ENCODE peak calls at places on chromosomes 12 and 14, in eight cellular contexts. T is thyroid gland; E is CD8-positive, alpha-beta memory T cell; K is skeletal muscle cell; Z is prostate gland; S is Karpas-422; P is choroid plexus epithelial cell; F is dorsolateral prefrontal cortex. C is an unnamed sample.
A peak's percentile ranks its signal among the peaks of the same experiment; 100 is the strongest.

GRCh38 chr14:97873291-97873690 is 1076.1 kb downstream of the VRK1 start:
- DNase-seq in Z (no peak), E (no peak), P (no peak), S (no peak), K (no peak), T (no peak), F (no peak), C (no peak)

GRCh38 chr12:6463858-6464257 is 6.6 kb downstream of the VAMP1 start:
- DNase-seq in T (no peak), F (no peak), S (peak; percentile 45), K (no peak), E (no peak), Z (no peak), P (no peak), C (no peak)

GRCh38 chr14:64663174-64663573 is 41.0 kb upstream of the PLEKHG3 start:
- DNase-seq in T (no peak), F (no peak), E (no peak), P (no peak), K (no peak), S (no peak), Z (no peak), C (no peak)

GRCh38 chr14:64704145-64704742 is at the start of gene PLEKHG3:
- DNase-seq in Z (peak; percentile 78), T (peak; percentile 92), E (no peak), S (no peak), P (peak; percentile 67), K (peak; percentile 45), F (peak; percentile 70), C (peak; percentile 94)

GRCh38 chr12:72053604-72054003 is 115.0 kb downstream of the TPH2 start:
- DNase-seq in T (no peak), P (no peak), K (no peak), F (no peak), E (no peak), S (no peak), Z (no peak), C (no peak)

GRCh38 chr12:122995503-122996187 is 15.2 kb downstream of the ARL6IP4 start:
- DNase-seq in Z (no peak), E (no peak), K (no peak), S (no peak), T (peak; percentile 47), F (no peak), P (no peak), C (no peak)

GRCh38 chr12:10278104-10278503 is 29.6 kb upstream of the KLRD1 start:
- DNase-seq in K (no peak), T (no peak), F (no peak), S (no peak), Z (no peak), E (no peak), P (no peak), C (no peak)

GRCh38 chr14:69183735-69184134 is 7.6 kb upstream of the EXD2 start:
- DNase-seq in F (no peak), P (peak; percentile 67), K (no peak), T (no peak), E (no peak), S (no peak), Z (no peak), C (peak; percentile 77)

GRCh38 chr12:90058721-90059120 is 350.1 kb upstream of the ATP2B1 start:
- DNase-seq in T (no peak), E (no peak), K (peak; percentile 58), F (no peak), P (peak; percentile 91), Z (no peak), S (no peak), C (no peak)

GRCh38 chr12:88952543-88952942 is 372.3 kb upstream of the KITLG start:
- DNase-seq in S (no peak), E (no peak), K (no peak), P (peak; percentile 58), T (no peak), F (no peak), Z (no peak), C (no peak)

GRCh38 chr12:48890657-48891418 is 25.2 kb upstream of the RND1 start:
- DNase-seq in K (peak; percentile 15), Z (peak; percentile 65), F (peak; percentile 90), S (peak; percentile 87), E (peak; percentile 57), P (peak; percentile 78), T (peak; percentile 81), C (peak; percentile 99)

GRCh38 chr12:42143401-42144173 is 1.1 kb downstream of the GXYLT1 start:
- DNase-seq in Z (peak; percentile 10), F (no peak), T (no peak), S (peak; percentile 72), K (no peak), P (peak; percentile 54), E (no peak), C (peak; percentile 48)

GRCh38 chr12:53698948-53699672 is 23.2 kb upstream of the ATP5MC2 start:
- DNase-seq in P (no peak), T (no peak), Z (no peak), E (no peak), K (no peak), F (no peak), S (no peak), C (no peak)

DNA sequence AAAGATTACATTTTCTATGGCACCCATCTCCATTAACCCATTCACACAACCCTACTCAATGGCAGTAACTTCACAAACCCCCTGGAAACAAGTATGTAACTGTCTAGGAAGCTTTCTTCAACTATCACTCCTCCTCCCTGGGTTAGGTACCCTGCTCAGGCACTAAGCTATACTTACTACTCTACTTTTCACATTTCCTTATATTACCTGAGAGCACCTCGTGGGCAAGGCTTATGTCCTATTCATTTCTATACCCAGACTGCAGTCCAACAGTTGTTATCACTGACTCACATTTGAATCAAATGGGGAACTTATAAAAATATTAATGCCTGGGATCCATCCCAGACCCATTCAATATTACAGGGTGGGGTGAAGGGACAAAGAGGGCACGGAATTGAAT is 4.6 kb downstream of the PAWR start:
- DNase-seq in P (no peak), K (no peak), S (no peak), Z (no peak), T (no peak), E (no peak), F (no peak), C (no peak)
- H3K4me3 ChIP-seq in P (peak overlapping the region; percentile 97), K (no peak overlapping the region), S (peak overlapping the region; percentile 85), Z (no peak overlapping the region), T (no peak overlapping the region), E (no peak overlapping the region), F (peak overlapping the region; percentile 3), C (peak overlapping the region; percentile 81)

GRCh38 chr12:119669744-119670472 is 2.0 kb downstream of the PRKAB1 start:
- DNase-seq in T (no peak), E (no peak), S (no peak), Z (peak; percentile 56), F (no peak), P (peak; percentile 14), K (no peak), C (no peak)
- H3K4me3 ChIP-seq in T (no peak overlapping the region), E (no peak overlapping the region), S (peak overlapping the region; percentile 97), Z (no peak overlapping the region), F (peak overlapping the region; percentile 82), P (no peak overlapping the region), K (no peak overlapping the region), C (peak overlapping the region; percentile 69)

GRCh38 chr14:22871962-22872832 is 657 bp downstream of the LRP10 start:
- DNase-seq in T (peak; percentile 92), S (peak; percentile 90), E (peak; percentile 64), F (peak; percentile 67), Z (peak; percentile 89), K (no peak), P (peak; percentile 87), C (peak; percentile 97)

GRCh38 chr14:22877000-22877501 is 5.5 kb downstream of the LRP10 start:
- DNase-seq in Z (no peak), E (no peak), T (no peak), F (no peak), K (no peak), S (no peak), P (no peak), C (no peak)

GRCh38 chr14:22872833-22873520 is 1.4 kb downstream of the LRP10 start:
- DNase-seq in T (no peak), Z (no peak), F (no peak), S (no peak), P (no peak), K (no peak), E (no peak), C (no peak)

GRCh38 chr14:22875748-22876319 is 4.3 kb downstream of the LRP10 start:
- DNase-seq in Z (no peak), F (no peak), T (no peak), E (no peak), P (no peak), S (no peak), K (no peak), C (no peak)

GRCh38 chr14:22875003-22875747 is 3.6 kb downstream of the LRP10 start:
- DNase-seq in Z (no peak), F (no peak), E (no peak), T (no peak), S (no peak), K (no peak), P (no peak), C (no peak)
- H3K4me3 ChIP-seq in Z (no peak overlapping the region), F (no peak overlapping the region), E (no peak overlapping the region), T (no peak overlapping the region), S (no peak overlapping the region), K (no peak overlapping the region), P (no peak overlapping the region), C (no peak overlapping the region)

GRCh38 chr12:12872934-12873275 is 18.5 kb upstream of the GPRC5A start:
- DNase-seq in F (no peak), S (no peak), K (no peak), E (no peak), P (peak; percentile 37), T (no peak), Z (no peak), C (no peak)

GRCh38 chr12:12870454-12870853 is 20.9 kb upstream of the GPRC5A start:
- DNase-seq in E (no peak), F (no peak), P (peak; percentile 94), T (no peak), K (peak; percentile 94), Z (no peak), S (no peak), C (no peak)

GRCh38 chr12:12871587-12872138 is 19.7 kb upstream of the GPRC5A start:
- DNase-seq in E (no peak), F (no peak), S (no peak), K (no peak), T (no peak), Z (no peak), P (no peak), C (no peak)

GRCh38 chr12:12874014-12874413 is 17.3 kb upstream of the GPRC5A start:
- DNase-seq in F (no peak), E (no peak), P (no peak), T (no peak), Z (no peak), S (peak; percentile 59), K (no peak), C (no peak)

GRCh38 chr12:12872139-12872933 is 19.0 kb upstream of the GPRC5A start:
- DNase-seq in E (no peak), K (no peak), T (no peak), F (no peak), Z (peak; percentile 63), S (no peak), P (peak; percentile 79), C (peak; percentile 78)
- H3K4me3 ChIP-seq in E (no peak overlapping the region), K (no peak overlapping the region), T (no peak overlapping the region), F (no peak overlapping the region), Z (no peak overlapping the region), S (no peak overlapping the region), P (no peak overlapping the region), C (no peak overlapping the region)